ENCODE peak calls at places on chromosome 12, in ten cellular contexts. D is IMR-90; G is GM12865; F is CD8-positive, alpha-beta T cell; T is A549; W is neural progenitor cell; L is bronchial epithelial cell; K is fibroblast of lung; Y is psoas muscle; I is A673. X is an unnamed sample.

GRCh38 chr12:12533238-12533829 is 29.3 kb downstream of the DUSP16 start:
- DNase-seq in W (no peak), D (no peak), T (peak; percentile 43), F (no peak), G (no peak), K (no peak), L (peak; percentile 83), Y (no peak), I (no peak), X (peak; percentile 34)

GRCh38 chr12:60501124-60501729 is 905.4 kb downstream of the SLC16A7 start:
- DNase-seq in I (peak; percentile 7), L (peak; percentile 22), D (no peak), T (no peak), G (no peak), F (no peak), Y (no peak), K (peak; percentile 71), W (peak; percentile 25), X (no peak)

GRCh38 chr12:130339946-130340345 is 2.3 kb downstream of the PIWIL1 start:
- DNase-seq in G (no peak), W (no peak), D (no peak), L (peak; percentile 86), K (no peak), Y (no peak), I (no peak), F (no peak), T (peak; percentile 24), X (no peak)

GRCh38 chr12:101925352-101925751 is 48.0 kb downstream of the DRAM1 start:
- DNase-seq in D (peak; percentile 99), I (no peak), L (peak; percentile 78), G (no peak), F (no peak), K (peak; percentile 94), Y (peak; percentile 73), T (peak; percentile 46), W (no peak), X (peak; percentile 46)

GRCh38 chr12:111408686-111409402 is 3.1 kb downstream of the SH2B3 start:
- DNase-seq in F (no peak), K (no peak), Y (no peak), W (no peak), G (no peak), T (no peak), L (no peak), I (peak; percentile 47), D (no peak), X (no peak)

GRCh38 chr12:54220567-54220966 is 31.8 kb upstream of the SMUG1 start:
- DNase-seq in K (no peak), Y (no peak), G (no peak), T (no peak), L (no peak), I (no peak), F (no peak), D (no peak), W (no peak), X (no peak)

GRCh38 chr12:123410041-123410412 is 26.1 kb downstream of the KMT5A start:
- DNase-seq in I (no peak), G (no peak), Y (no peak), T (no peak), F (no peak), D (no peak), L (no peak), W (no peak), K (no peak), X (no peak)

GRCh38 chr12:108505121-108505520 is 10.0 kb upstream of the FICD start:
- DNase-seq in Y (no peak), I (no peak), L (no peak), T (no peak), D (no peak), G (no peak), K (no peak), F (no peak), W (no peak), X (no peak)

GRCh38 chr12:6970096-6970527 is 352 bp downstream of the PHB2 start:
- DNase-seq in T (peak; percentile 36), D (no peak), L (no peak), I (no peak), W (no peak), F (no peak), Y (peak; percentile 78), G (peak; percentile 43), K (no peak), X (no peak)

GRCh38 chr12:128353271-128353670 is 86.3 kb downstream of the TMEM132C start:
- DNase-seq in W (no peak), L (no peak), F (no peak), T (no peak), Y (no peak), D (no peak), I (no peak), K (no peak), G (no peak), X (no peak)
- H3K4me3 ChIP-seq in W (no peak overlapping the region), L (no peak overlapping the region), F (no peak overlapping the region), T (no peak overlapping the region), Y (no peak overlapping the region), D (no peak overlapping the region), I (no peak overlapping the region), K (no peak overlapping the region), G (no peak overlapping the region), X (no peak overlapping the region)

GRCh38 chr12:25384954-25385216 is 134.2 kb upstream of the KRAS start:
- DNase-seq in I (no peak), Y (no peak), T (no peak), W (no peak), L (no peak), K (no peak), G (no peak), D (no peak), F (no peak), X (no peak)
- H3K4me3 ChIP-seq in I (peak overlapping the region; percentile 69), Y (peak overlapping the region; percentile 85), T (peak overlapping the region; percentile 84), W (peak overlapping the region; percentile 69), L (peak overlapping the region; percentile 79), K (peak overlapping the region; percentile 71), G (peak overlapping the region; percentile 93), D (peak overlapping the region; percentile 61), F (peak overlapping the region; percentile 93), X (peak overlapping the region; percentile 82)

GRCh38 chr12:127383281-127383680 is 883.7 kb upstream of the TMEM132C start:
- DNase-seq in L (no peak), W (no peak), I (no peak), Y (no peak), K (no peak), T (peak; percentile 7), G (no peak), F (no peak), D (no peak), X (no peak)
- H3K4me3 ChIP-seq in L (no peak overlapping the region), W (no peak overlapping the region), I (no peak overlapping the region), Y (no peak overlapping the region), K (no peak overlapping the region), T (no peak overlapping the region), G (no peak overlapping the region), F (no peak overlapping the region), D (no peak overlapping the region), X (no peak overlapping the region)

GRCh38 chr12:120972870-120973543 is 5.3 kb upstream of the HNF1A start:
- DNase-seq in T (no peak), I (no peak), F (no peak), D (no peak), Y (no peak), L (no peak), G (no peak), K (no peak), W (peak; percentile 76), X (no peak)
- H3K4me3 ChIP-seq in T (no peak overlapping the region), I (no peak overlapping the region), F (no peak overlapping the region), D (no peak overlapping the region), Y (no peak overlapping the region), L (no peak overlapping the region), G (no peak overlapping the region), K (no peak overlapping the region), W (no peak overlapping the region), X (no peak overlapping the region)

X was measured in left ventricle myocardium inferior.